ENCODE peak calls at places on chromosomes 2 and 18, in eight cellular contexts. One of them, this sample, is unnamed.

GRCh38 chr2:28576714-28577113 is 80.9 kb downstream of the PLB1 start:
- DNase-seq in cardiac fibroblast: no peak
- DNase-seq in colonic mucosa: no peak
- DNase-seq in Calu3: no peak
- DNase-seq in NCI-H1105: no peak
- DNase-seq in dermis microvascular lymphatic vessel endothelial cell: peak
- DNase-seq in stimulated activated CD4-positive, alpha-beta T cell treated with anti-CD3 and anti-CD28 coated beads, Interleukin-15, amount 100 ng/mL, for 1 hour: no peak
- DNase-seq in M059J: no peak
- DNase-seq in this sample: no peak

GRCh38 chr2:33134086-33134763 is 187.5 kb downstream of the LTBP1 start:
- DNase-seq in cardiac fibroblast: peak
- DNase-seq in colonic mucosa: peak
- DNase-seq in Calu3: peak
- DNase-seq in NCI-H1105: peak
- DNase-seq in dermis microvascular lymphatic vessel endothelial cell: peak
- DNase-seq in stimulated activated CD4-positive, alpha-beta T cell treated with anti-CD3 and anti-CD28 coated beads, Interleukin-15, amount 100 ng/mL, for 1 hour: no peak
- DNase-seq in M059J: peak
- DNase-seq in this sample: peak

GRCh38 chr2:223600056-223600455 is 2.1 kb downstream of the SCG2 start:
- DNase-seq in cardiac fibroblast: peak
- DNase-seq in colonic mucosa: no peak
- DNase-seq in Calu3: no peak
- DNase-seq in NCI-H1105: no peak
- DNase-seq in dermis microvascular lymphatic vessel endothelial cell: no peak
- DNase-seq in stimulated activated CD4-positive, alpha-beta T cell treated with anti-CD3 and anti-CD28 coated beads, Interleukin-15, amount 100 ng/mL, for 1 hour: no peak
- DNase-seq in M059J: no peak
- DNase-seq in this sample: no peak

GRCh38 chr2:19361325-19361990 is 3.0 kb upstream of the OSR1 start:
- DNase-seq in cardiac fibroblast: no peak
- DNase-seq in colonic mucosa: no peak
- DNase-seq in Calu3: peak
- DNase-seq in NCI-H1105: no peak
- DNase-seq in dermis microvascular lymphatic vessel endothelial cell: peak
- DNase-seq in stimulated activated CD4-positive, alpha-beta T cell treated with anti-CD3 and anti-CD28 coated beads, Interleukin-15, amount 100 ng/mL, for 1 hour: no peak
- DNase-seq in M059J: no peak
- DNase-seq in this sample: no peak

GRCh38 chr2:21228041-21228895 is 104.5 kb downstream of the TDRD15 start:
- DNase-seq in cardiac fibroblast: no peak
- DNase-seq in colonic mucosa: peak
- DNase-seq in Calu3: no peak
- DNase-seq in NCI-H1105: no peak
- DNase-seq in dermis microvascular lymphatic vessel endothelial cell: no peak
- DNase-seq in stimulated activated CD4-positive, alpha-beta T cell treated with anti-CD3 and anti-CD28 coated beads, Interleukin-15, amount 100 ng/mL, for 1 hour: no peak
- DNase-seq in M059J: no peak
- DNase-seq in this sample: no peak

GRCh38 chr2:209383212-209383611 is 40.6 kb upstream of the MAP2 start:
- DNase-seq in cardiac fibroblast: peak
- DNase-seq in colonic mucosa: no peak
- DNase-seq in Calu3: peak
- DNase-seq in NCI-H1105: no peak
- DNase-seq in dermis microvascular lymphatic vessel endothelial cell: peak
- DNase-seq in stimulated activated CD4-positive, alpha-beta T cell treated with anti-CD3 and anti-CD28 coated beads, Interleukin-15, amount 100 ng/mL, for 1 hour: no peak
- DNase-seq in M059J: peak
- DNase-seq in this sample: peak

GRCh38 chr2:100793220-100793619 is 26.7 kb upstream of the NPAS2 start:
- DNase-seq in cardiac fibroblast: no peak
- DNase-seq in colonic mucosa: no peak
- DNase-seq in Calu3: no peak
- DNase-seq in NCI-H1105: no peak
- DNase-seq in dermis microvascular lymphatic vessel endothelial cell: no peak
- DNase-seq in stimulated activated CD4-positive, alpha-beta T cell treated with anti-CD3 and anti-CD28 coated beads, Interleukin-15, amount 100 ng/mL, for 1 hour: no peak
- DNase-seq in M059J: no peak
- DNase-seq in this sample: no peak

GRCh38 chr18:32308493-32309120 is 118.8 kb downstream of the MEP1B start:
- DNase-seq in cardiac fibroblast: peak
- DNase-seq in colonic mucosa: no peak
- DNase-seq in Calu3: peak
- DNase-seq in NCI-H1105: no peak
- DNase-seq in dermis microvascular lymphatic vessel endothelial cell: peak
- DNase-seq in stimulated activated CD4-positive, alpha-beta T cell treated with anti-CD3 and anti-CD28 coated beads, Interleukin-15, amount 100 ng/mL, for 1 hour: no peak
- DNase-seq in M059J: peak
- DNase-seq in this sample: no peak

GRCh38 chr2:235976956-235977355 is 191.2 kb downstream of the GBX2 start:
- DNase-seq in cardiac fibroblast: no peak
- DNase-seq in colonic mucosa: no peak
- DNase-seq in Calu3: no peak
- DNase-seq in NCI-H1105: no peak
- DNase-seq in dermis microvascular lymphatic vessel endothelial cell: no peak
- DNase-seq in stimulated activated CD4-positive, alpha-beta T cell treated with anti-CD3 and anti-CD28 coated beads, Interleukin-15, amount 100 ng/mL, for 1 hour: no peak
- DNase-seq in M059J: no peak
- DNase-seq in this sample: no peak